ENCODE peak calls at places on chromosomes 7 and 10, in nine cellular contexts. U is caudate nucleus, L is left ventricle myocardium inferior, M is HEK293T, A is omental fat pad, V is stromal cell of bone marrow, X is lung, J is NCI-H226, O is H54. G is an unnamed sample.

GRCh38 chr10:97883092-97883485 is 33.4 kb downstream of the GOLGA7B start:
- DNase-seq in U (no peak), L (no peak), M (no peak), A (no peak), V (no peak), X (no peak), J (no peak), O (no peak), G (no peak)

GRCh38 chr7:15839415-15840100 is 153.1 kb upstream of the MEOX2 start:
- DNase-seq in U (no peak), L (peak), M (peak), A (no peak), V (no peak), X (peak), J (no peak), O (peak), G (no peak)

GRCh38 chr10:18472977-18473376 is 178.4 kb downstream of the NSUN6 start:
- DNase-seq in U (no peak), L (no peak), M (peak), A (no peak), V (no peak), X (no peak), J (no peak), O (no peak), G (no peak)

GRCh38 chr7:41238851-41239331 is 464.0 kb downstream of the INHBA start:
- DNase-seq in U (no peak), L (no peak), M (no peak), A (no peak), V (no peak), X (no peak), J (peak), O (no peak), G (no peak)

GRCh38 chr10:61900829-61901783 is at the start of gene ARID5B:
- DNase-seq in U (peak), L (no peak), M (peak), A (peak), V (peak), X (peak), J (peak), O (no peak), G (no peak)

GRCh38 chr10:80506189-80506575 is 31.5 kb upstream of the SH2D4B start:
- DNase-seq in U (no peak), L (no peak), M (no peak), A (no peak), V (no peak), X (no peak), J (peak), O (no peak), G (no peak)

GRCh38 chr10:93445097-93445960 is 36.8 kb downstream of the MYOF start:
- DNase-seq in U (no peak), L (peak), M (peak), A (peak), V (peak), X (peak), J (peak), O (peak), G (no peak)

GRCh38 chr7:112137141-112138101 is 68.8 kb downstream of the DOCK4 start:
- DNase-seq in U (no peak), L (no peak), M (no peak), A (no peak), V (no peak), X (no peak), J (no peak), O (no peak), G (no peak)

GRCh38 chr10:102159051-102159597 is 6.9 kb downstream of the NOLC1 start:
- DNase-seq in U (no peak), L (no peak), M (no peak), A (no peak), V (no peak), X (no peak), J (peak), O (no peak), G (no peak)

GRCh38 chr10:59854571-59854970 is 51.8 kb downstream of the CCDC6 start:
- DNase-seq in U (no peak), L (no peak), M (no peak), A (no peak), V (no peak), X (no peak), J (no peak), O (no peak), G (no peak)

GRCh38 chr10:73744690-73744994 is 470 bp downstream of the SEC24C start:
- DNase-seq in U (no peak), L (no peak), M (peak), A (no peak), V (peak), X (peak), J (no peak), O (peak), G (no peak)

GRCh38 chr10:72490951-72491350 is 134.9 kb downstream of the MICU1 start:
- DNase-seq in U (no peak), L (no peak), M (no peak), A (no peak), V (no peak), X (no peak), J (no peak), O (no peak), G (no peak)

GRCh38 chr7:93574646-93575554 is at the start of gene CALCR:
- DNase-seq in U (no peak), L (no peak), M (peak), A (no peak), V (no peak), X (no peak), J (no peak), O (no peak), G (no peak)

GRCh38 chr7:4629287-4629905 is 52.7 kb upstream of the FOXK1 start:
- DNase-seq in U (no peak), L (no peak), M (no peak), A (no peak), V (no peak), X (no peak), J (no peak), O (no peak), G (no peak)

GRCh38 chr10:70418229-70418628 is 14.3 kb downstream of the EIF4EBP2 start:
- DNase-seq in U (no peak), L (no peak), M (no peak), A (no peak), V (no peak), X (no peak), J (peak), O (no peak), G (no peak)

GRCh38 chr10:6347391-6347951 is 144.7 kb downstream of the PFKFB3 start:
- DNase-seq in U (no peak), L (no peak), M (no peak), A (no peak), V (no peak), X (no peak), J (no peak), O (no peak), G (no peak)

GRCh38 chr7:142391191-142391992 is 133.5 kb upstream of the PRSS58 start:
- DNase-seq in U (no peak), L (no peak), M (peak), A (no peak), V (peak), X (no peak), J (no peak), O (no peak), G (peak)

GRCh38 chr10:110181911-110182310 is 25.5 kb upstream of the MXI1 start:
- DNase-seq in U (no peak), L (no peak), M (no peak), A (no peak), V (no peak), X (no peak), J (no peak), O (no peak), G (no peak)

GRCh38 chr7:22166928-22167327 is 190.0 kb downstream of the RAPGEF5 start:
- DNase-seq in U (no peak), L (no peak), M (no peak), A (no peak), V (no peak), X (no peak), J (no peak), O (no peak), G (no peak)

GRCh38 chr7:16816820-16817219 is 12.0 kb upstream of the AGR2 start:
- DNase-seq in U (no peak), L (no peak), M (no peak), A (no peak), V (no peak), X (no peak), J (no peak), O (no peak), G (no peak)

GRCh38 chr10:5534051-5534821 is 9.5 kb downstream of the CALML3 start:
- DNase-seq in U (no peak), L (no peak), M (no peak), A (no peak), V (no peak), X (no peak), J (no peak), O (no peak), G (no peak)

GRCh38 chr7:47992446-47992845 is 13.0 kb upstream of the HUS1 start:
- DNase-seq in U (no peak), L (no peak), M (no peak), A (no peak), V (no peak), X (no peak), J (no peak), O (no peak), G (no peak)

GRCh38 chr7:42010751-42011150 is 226.3 kb downstream of the GLI3 start:
- DNase-seq in U (no peak), L (no peak), M (no peak), A (no peak), V (no peak), X (no peak), J (no peak), O (no peak), G (no peak)

GRCh38 chr7:11298220-11298619 is 324.5 kb downstream of the PHF14 start:
- DNase-seq in U (no peak), L (no peak), M (no peak), A (no peak), V (no peak), X (no peak), J (no peak), O (no peak), G (no peak)

GRCh38 chr7:157693071-157693520 is 356.3 kb downstream of the DNAJB6 start:
- DNase-seq in U (no peak), L (no peak), M (no peak), A (no peak), V (no peak), X (no peak), J (no peak), O (no peak), G (no peak)

GRCh38 chr10:43871004-43871439 is 222.3 kb upstream of the ZNF32 start:
- DNase-seq in U (no peak), L (peak), M (no peak), A (no peak), V (no peak), X (no peak), J (no peak), O (no peak), G (no peak)

GRCh38 chr10:75451927-75452326 is 20.5 kb downstream of the LRMDA start:
- DNase-seq in U (no peak), L (no peak), M (no peak), A (no peak), V (no peak), X (no peak), J (no peak), O (no peak), G (no peak)

GRCh38 chr7:388961-389701 is 99.2 kb downstream of the FOXL3 start:
- DNase-seq in U (no peak), L (peak), M (no peak), A (no peak), V (no peak), X (no peak), J (no peak), O (no peak), G (no peak)